ENCODE peak calls at places on chromosomes 11 and 22, in seven cellular contexts. Z is HFFc6, T is chondrocyte, D is Caco-2, K is cardiac fibroblast, W is natural killer cell, R is fibroblast of lung. A is an unnamed sample.

GRCh38 chr11:36436589-36436988 is 73.5 kb downstream of the TRAF6 start:
- DNase-seq in D (no peak), T (no peak), K (no peak), R (no peak), W (no peak), Z (no peak), A (no peak)

GRCh38 chr11:130388607-130389205 is 39.7 kb downstream of the ADAMTS8 start:
- DNase-seq in D (no peak), W (peak), Z (no peak), T (no peak), R (no peak), K (no peak), A (no peak)

GRCh38 chr11:129733384-129733783 is 82.3 kb upstream of the TMEM45B start:
- DNase-seq in D (no peak), W (no peak), Z (no peak), R (no peak), K (no peak), T (no peak), A (no peak)

GRCh38 chr11:20020716-20021115 is 139.6 kb downstream of the DBX1 start:
- DNase-seq in Z (no peak), T (no peak), D (peak), W (no peak), K (no peak), R (no peak), A (no peak)

GRCh38 chr11:21933095-21933494 is 259.8 kb upstream of the ANO5 start:
- DNase-seq in Z (no peak), R (no peak), D (no peak), T (no peak), W (no peak), K (no peak), A (no peak)

GRCh38 chr11:8058216-8058615 is 22.8 kb upstream of the TUB start:
- DNase-seq in W (no peak), Z (no peak), K (no peak), D (no peak), T (peak), R (no peak), A (no peak)

GRCh38 chr22:39170825-39171622 is 18.5 kb upstream of the CBX7 start:
- DNase-seq in W (peak), D (peak), K (peak), T (peak), R (peak), Z (peak), A (peak)

GRCh38 chr22:42933783-42934144 is 76.7 kb upstream of the ARFGAP3 start:
- DNase-seq in R (peak), T (no peak), W (no peak), K (peak), Z (peak), D (no peak), A (peak)

GRCh38 chr22:47617186-47617585 is 854.7 kb downstream of the TBC1D22A start:
- DNase-seq in T (no peak), R (no peak), D (no peak), W (no peak), K (no peak), Z (no peak), A (no peak)

GRCh38 chr11:17691550-17691949 is 27.8 kb upstream of the MYOD1 start:
- DNase-seq in T (no peak), R (no peak), K (no peak), W (no peak), D (no peak), Z (no peak), A (no peak)

DNA sequence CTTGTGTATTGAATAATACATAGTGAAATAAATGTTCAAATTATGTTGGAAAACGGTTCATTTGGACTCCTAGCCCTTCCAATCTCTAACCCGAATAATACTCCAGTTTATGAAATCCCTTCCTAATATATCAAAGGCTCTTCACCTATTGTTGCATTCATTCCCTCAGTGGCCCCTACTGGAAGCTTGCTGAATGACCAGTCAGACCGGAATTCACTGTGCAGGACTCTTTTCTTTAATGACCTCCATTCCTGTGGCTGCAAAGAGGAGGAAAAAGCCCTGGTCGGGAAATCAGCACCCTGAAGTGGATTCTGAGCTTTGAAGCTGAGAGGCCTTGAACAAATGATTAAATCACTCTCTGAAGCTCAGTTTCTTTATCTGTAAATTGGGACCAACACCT is 19.1 kb upstream of the RCN1 start:
- DNase-seq in W (no peak), T (no peak), Z (peak), D (peak), K (peak), R (peak), A (peak)
- TF ChIP-seq CTCF in W (no peak), T (peak), Z (peak), D (peak), K (peak), R (peak), A (peak)

DNA sequence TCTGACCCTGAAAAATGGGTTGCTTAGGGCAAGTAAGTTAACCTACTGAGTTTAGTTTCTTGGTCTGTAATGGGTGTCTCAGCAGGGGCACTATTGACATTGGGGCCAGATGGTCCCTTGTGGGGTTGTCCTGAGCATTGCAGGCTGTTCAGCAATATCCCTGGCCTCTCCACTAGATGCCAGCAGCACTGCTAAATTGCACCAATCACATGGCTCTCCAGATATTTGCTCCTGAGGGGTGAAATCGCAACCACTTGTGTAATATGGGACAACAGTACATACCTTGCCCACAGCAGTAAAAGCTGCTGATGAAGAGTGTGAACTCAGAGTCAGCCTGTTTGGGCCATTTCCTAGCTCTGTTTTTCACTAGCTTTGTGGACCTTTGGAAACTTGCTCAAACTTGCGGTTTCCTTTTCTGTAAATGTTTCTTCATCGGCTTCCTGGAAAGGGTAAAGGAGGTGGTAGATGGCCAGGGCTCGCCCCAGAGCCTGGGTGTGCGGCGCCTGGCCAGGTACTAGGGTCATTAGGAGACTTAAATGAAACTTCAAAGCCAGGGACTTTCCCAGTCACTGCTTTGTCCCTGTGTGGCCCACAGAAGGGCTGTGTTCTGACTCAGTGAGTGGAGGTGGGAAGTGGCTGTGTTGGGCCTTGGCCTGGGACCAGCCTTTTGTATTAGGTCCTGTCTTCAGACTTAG is 13.0 kb downstream of the NCF4 start:
- DNase-seq in Z (peak), W (no peak), T (no peak), D (peak), R (peak), K (peak), A (peak)
- TF ChIP-seq CTCF in Z (peak), W (no peak), T (peak), D (peak), R (peak), K (peak), A (peak)

GRCh38 chr11:33377852-33378385 is 120.7 kb downstream of the HIPK3 start:
- DNase-seq in Z (peak), T (no peak), D (no peak), R (no peak), K (peak), W (no peak), A (peak)
- TF ChIP-seq CTCF in Z (no peak), T (no peak), D (no peak), R (no peak), K (no peak), W (no peak), A (no peak)

GRCh38 chr11:125883375-125883774 is 4.1 kb upstream of the HYLS1 start:
- DNase-seq in W (no peak), Z (no peak), D (no peak), R (no peak), T (no peak), K (no peak), A (no peak)

GRCh38 chr11:125892071-125892470 is 4.6 kb downstream of the HYLS1 start:
- DNase-seq in D (no peak), W (no peak), R (peak), K (no peak), Z (peak), T (no peak), A (no peak)

GRCh38 chr11:125886997-125887372 is 483 bp upstream of the HYLS1 start:
- DNase-seq in Z (no peak), T (no peak), R (no peak), D (no peak), W (no peak), K (peak), A (peak)

GRCh38 chr11:125890447-125891100 is 3.1 kb downstream of the HYLS1 start:
- DNase-seq in Z (no peak), D (no peak), W (no peak), T (no peak), K (no peak), R (no peak), A (no peak)

GRCh38 chr11:125887373-125888324 is at the start of gene HYLS1:
- DNase-seq in T (peak), D (peak), W (peak), Z (peak), K (peak), R (peak), A (peak)
- TF ChIP-seq CTCF in T (peak), D (no peak), W (no peak), Z (peak), K (peak), R (peak), A (peak)

DNA sequence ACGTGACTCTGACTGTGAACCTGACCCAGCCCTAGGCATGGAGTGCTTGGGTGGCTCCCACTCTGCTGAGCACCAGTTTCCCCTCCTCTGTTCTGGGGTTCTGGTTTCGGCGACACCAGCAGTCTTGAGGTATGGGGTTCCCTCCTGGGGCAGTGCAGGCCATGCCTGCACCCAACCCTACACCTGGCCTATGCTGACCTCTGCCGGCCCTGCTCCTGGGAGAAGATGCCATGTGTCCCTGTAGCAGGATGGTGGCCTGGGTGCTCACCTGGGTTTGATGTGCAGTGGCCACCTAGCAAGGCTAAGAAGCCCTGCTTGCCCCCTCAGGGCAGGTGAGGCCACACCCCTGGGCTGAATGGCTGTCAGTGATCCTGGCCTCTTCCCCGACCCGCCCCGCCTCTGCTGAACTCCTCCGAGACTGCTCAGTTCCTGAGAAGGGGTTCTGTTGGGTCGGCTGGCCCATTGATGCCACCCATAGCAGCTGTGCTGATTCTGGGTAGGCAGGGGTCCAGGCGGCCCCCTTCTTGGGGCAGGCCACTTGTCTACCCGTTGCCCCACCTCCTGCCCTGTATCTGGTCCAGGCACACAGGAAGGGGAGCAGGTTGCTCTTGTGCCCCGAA is 2.4 kb downstream of the ZDHHC8 start:
- DNase-seq in R (no peak), K (no peak), Z (no peak), T (no peak), W (no peak), D (no peak), A (no peak)
- TF ChIP-seq CTCF in R (no peak), K (no peak), Z (no peak), T (no peak), W (no peak), D (no peak), A (no peak)

GRCh38 chr11:96091476-96091875 is 167.6 kb upstream of the MTMR2 start:
- DNase-seq in K (no peak), D (no peak), R (no peak), T (no peak), Z (no peak), W (no peak), A (no peak)
- TF ChIP-seq CTCF in K (no peak), D (peak), R (no peak), T (peak), Z (peak), W (peak), A (no peak)